ENCODE peak calls at places on chromosomes 7 and 10, in six cellular contexts. E, P, M, F, H and K are unnamed samples.
A peak's percentile ranks its signal among the peaks of the same experiment; 100 is the strongest.

GRCh38 chr7:76063114-76063513 is 15.2 kb downstream of the MDH2 start:
- DNase-seq in E (no peak), P (no peak), M (no peak), F (no peak), H (no peak), K (no peak)

GRCh38 chr7:101170617-101171441 is 5.5 kb upstream of the VGF start:
- DNase-seq in E (no peak), P (no peak), M (no peak), F (no peak), H (no peak), K (no peak)

GRCh38 chr7:27895553-27895952 is 155.6 kb downstream of the TAX1BP1 start:
- DNase-seq in E (no peak), P (no peak), M (no peak), F (no peak), H (no peak), K (no peak)

GRCh38 chr7:47576031-47576908 is 5.6 kb downstream of the TNS3 start:
- DNase-seq in E (no peak), P (peak; percentile 13), M (peak; percentile 96), F (peak; percentile 51), H (peak; percentile 78), K (peak; percentile 60)

GRCh38 chr7:88758355-88759215 is 915 bp upstream of the ZNF804B start:
- DNase-seq in E (peak; percentile 43), P (peak; percentile 52), M (peak; percentile 6), F (no peak), H (peak; percentile 49), K (no peak)

GRCh38 chr7:70040971-70041766 is 442.9 kb downstream of the AUTS2 start:
- DNase-seq in E (no peak), P (peak; percentile 55), M (no peak), F (no peak), H (peak; percentile 36), K (peak; percentile 28)

GRCh38 chr7:66542528-66543373 is 85.9 kb upstream of the KCTD7 start:
- DNase-seq in E (no peak), P (peak; percentile 52), M (peak; percentile 37), F (no peak), H (no peak), K (no peak)

GRCh38 chr10:124053971-124054370 is 39.4 kb downstream of the CHST15 start:
- DNase-seq in E (no peak), P (no peak), M (peak; percentile 91), F (peak; percentile 38), H (no peak), K (no peak)

DNA sequence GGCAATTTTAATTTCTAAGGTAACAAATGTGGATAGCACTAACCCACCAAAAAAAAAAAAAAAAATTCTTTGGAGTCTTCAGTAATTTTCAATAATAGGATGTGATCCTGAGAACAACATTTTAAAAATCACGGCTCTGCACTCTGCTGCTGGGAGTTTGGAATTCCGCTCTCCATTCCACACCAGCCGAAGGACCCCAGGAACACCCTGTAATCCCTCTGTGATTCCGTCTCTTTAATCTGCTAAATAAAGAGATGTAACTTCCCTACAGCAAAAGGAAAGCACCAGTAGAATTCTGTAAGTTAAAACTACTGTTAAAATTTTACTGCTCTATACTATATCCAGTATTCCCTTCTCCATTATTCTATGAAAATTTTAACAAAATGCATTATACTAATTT is 284.5 kb downstream of the PTPRN2 start:
- DNase-seq in E (no peak), P (no peak), M (no peak), F (no peak), H (no peak), K (no peak)
- H3K9me3 ChIP-seq in E (no peaks in the 10 kb centered on the region), P (no peaks in the 10 kb centered on the region), M (no peaks in the 10 kb centered on the region), F (peaks cover 4% of the 10 kb centered on the region), H (peaks cover 8% of the 10 kb centered on the region), K (peaks cover 6% of the 10 kb centered on the region)

DNA sequence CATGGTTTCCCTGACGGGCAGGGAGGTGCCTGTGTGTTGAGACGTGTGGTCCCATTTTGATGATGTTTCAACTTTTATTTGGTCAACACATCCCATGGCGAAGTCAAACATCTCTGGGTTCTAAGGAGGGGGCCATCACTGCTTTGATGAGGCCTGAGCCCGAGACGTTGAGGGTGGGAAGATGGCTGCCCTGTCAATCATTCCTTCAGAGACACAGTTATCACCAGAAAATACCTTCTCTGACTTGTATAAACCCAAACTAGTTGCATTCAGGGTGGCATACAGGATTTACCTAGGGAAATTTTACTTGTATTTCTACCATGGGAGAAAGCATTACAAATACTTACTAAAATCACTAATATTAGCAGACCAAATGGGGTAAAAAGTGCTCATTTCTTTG is 64.6 kb downstream of the VOPP1 start:
- DNase-seq in E (no peak), P (no peak), M (no peak), F (no peak), H (no peak), K (no peak)
- H3K4me1 ChIP-seq in E (peaks cover 92% of the 10 kb centered on the region), P (peaks cover 32% of the 10 kb centered on the region), M (peaks cover 8% of the 10 kb centered on the region), F (peaks cover 20% of the 10 kb centered on the region), H (no peaks in the 10 kb centered on the region), K (peaks cover 72% of the 10 kb centered on the region)

DNA sequence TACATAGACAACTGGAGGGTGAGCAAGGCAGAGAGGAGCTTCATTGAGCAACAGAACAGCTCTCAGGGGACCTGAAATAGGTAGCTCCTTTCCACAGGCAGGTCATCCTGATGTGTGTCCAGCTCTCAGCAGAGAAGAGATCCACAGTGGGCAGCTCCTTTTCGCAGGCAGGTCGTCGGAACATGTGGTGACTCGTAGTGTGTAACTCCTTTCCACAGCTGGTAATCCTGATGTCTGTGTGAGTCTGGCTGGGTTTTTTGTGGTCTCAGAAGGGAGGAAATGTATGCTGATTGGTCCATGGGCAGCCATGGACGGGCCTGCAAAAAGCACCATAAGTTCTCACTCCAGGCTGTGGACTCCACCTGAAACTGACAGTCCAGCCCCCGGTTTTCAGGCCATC is 24.4 kb upstream of the TES start:
- DNase-seq in E (no peak), P (peak; percentile 32), M (no peak), F (no peak), H (no peak), K (no peak)
- TF ChIP-seq EZH2phosphoT487 in E (no peak), P (no peak), M (no peak), F (no peak), H (no peak), K (no peak)

GRCh38 chr10:130393342-130393741 is 257.2 kb downstream of the GLRX3 start:
- DNase-seq in E (no peak), P (no peak), M (no peak), F (no peak), H (no peak), K (no peak)
- H3K9me3 ChIP-seq in E (no peaks in the 10 kb centered on the region), P (no peaks in the 10 kb centered on the region), M (no peaks in the 10 kb centered on the region), F (no peaks in the 10 kb centered on the region), H (no peaks in the 10 kb centered on the region), K (peaks cover 8% of the 10 kb centered on the region)